ENCODE peak calls at places on chromosomes 3 and 15, in seven cellular contexts. One of them, this sample, is unnamed.

GRCh38 chr3:16467368-16467767 is 46.1 kb downstream of the RFTN1 start:
- DNase-seq in A549: no peak
- DNase-seq in ovary: no peak
- DNase-seq in upper lobe of left lung: peak
- DNase-seq in stomach: no peak
- DNase-seq in transverse colon: no peak
- DNase-seq in sigmoid colon: no peak
- DNase-seq in this sample: no peak

GRCh38 chr3:64238971-64239667 is 13.9 kb upstream of the PRICKLE2 start:
- DNase-seq in A549: peak
- DNase-seq in ovary: peak
- DNase-seq in upper lobe of left lung: peak
- DNase-seq in stomach: peak
- DNase-seq in transverse colon: peak
- DNase-seq in sigmoid colon: peak
- DNase-seq in this sample: peak

GRCh38 chr15:62904041-62904440 is 138.5 kb upstream of the TPM1 start:
- DNase-seq in A549: no peak
- DNase-seq in ovary: no peak
- DNase-seq in upper lobe of left lung: no peak
- DNase-seq in stomach: no peak
- DNase-seq in transverse colon: no peak
- DNase-seq in sigmoid colon: no peak
- DNase-seq in this sample: no peak

GRCh38 chr3:195188530-195188917 is 82.4 kb downstream of the XXYLT1 start:
- DNase-seq in A549: no peak
- DNase-seq in ovary: no peak
- DNase-seq in upper lobe of left lung: no peak
- DNase-seq in stomach: no peak
- DNase-seq in transverse colon: no peak
- DNase-seq in sigmoid colon: peak
- DNase-seq in this sample: no peak

GRCh38 chr3:5581743-5582142 is 394.2 kb downstream of the EDEM1 start:
- DNase-seq in A549: no peak
- DNase-seq in ovary: no peak
- DNase-seq in upper lobe of left lung: no peak
- DNase-seq in stomach: no peak
- DNase-seq in transverse colon: no peak
- DNase-seq in sigmoid colon: no peak
- DNase-seq in this sample: no peak

GRCh38 chr15:39156636-39157255 is 424.1 kb upstream of the THBS1 start:
- DNase-seq in A549: no peak
- DNase-seq in ovary: no peak
- DNase-seq in upper lobe of left lung: no peak
- DNase-seq in stomach: no peak
- DNase-seq in transverse colon: no peak
- DNase-seq in sigmoid colon: peak
- DNase-seq in this sample: no peak

GRCh38 chr15:59313703-59314332 is 58.9 kb downstream of the MYO1E start:
- DNase-seq in A549: peak
- DNase-seq in ovary: peak
- DNase-seq in upper lobe of left lung: no peak
- DNase-seq in stomach: peak
- DNase-seq in transverse colon: peak
- DNase-seq in sigmoid colon: peak
- DNase-seq in this sample: no peak

GRCh38 chr3:61638721-61639120 is 77.3 kb downstream of the PTPRG start:
- DNase-seq in A549: no peak
- DNase-seq in ovary: no peak
- DNase-seq in upper lobe of left lung: no peak
- DNase-seq in stomach: no peak
- DNase-seq in transverse colon: no peak
- DNase-seq in sigmoid colon: no peak
- DNase-seq in this sample: no peak

GRCh38 chr15:51044037-51044712 is 50.5 kb downstream of the TNFAIP8L3 start:
- DNase-seq in A549: no peak
- DNase-seq in ovary: no peak
- DNase-seq in upper lobe of left lung: no peak
- DNase-seq in stomach: no peak
- DNase-seq in transverse colon: no peak
- DNase-seq in sigmoid colon: no peak
- DNase-seq in this sample: no peak

GRCh38 chr15:38671675-38672141 is 107.1 kb upstream of the RASGRP1 start:
- DNase-seq in A549: no peak
- DNase-seq in ovary: no peak
- DNase-seq in upper lobe of left lung: no peak
- DNase-seq in stomach: no peak
- DNase-seq in transverse colon: no peak
- DNase-seq in sigmoid colon: no peak
- DNase-seq in this sample: no peak

GRCh38 chr3:10352146-10352911 is 31.4 kb upstream of the SEC13 start:
- DNase-seq in A549: peak
- DNase-seq in ovary: no peak
- DNase-seq in upper lobe of left lung: no peak
- DNase-seq in stomach: no peak
- DNase-seq in transverse colon: no peak
- DNase-seq in sigmoid colon: no peak
- DNase-seq in this sample: no peak

GRCh38 chr15:22949074-22949547 is 31.1 kb downstream of the CYFIP1 start:
- DNase-seq in A549: no peak
- DNase-seq in ovary: peak
- DNase-seq in upper lobe of left lung: peak
- DNase-seq in stomach: no peak
- DNase-seq in transverse colon: peak
- DNase-seq in sigmoid colon: peak
- DNase-seq in this sample: no peak

GRCh38 chr15:93610944-93611343 is 521.9 kb upstream of the RGMA start:
- DNase-seq in A549: no peak
- DNase-seq in ovary: no peak
- DNase-seq in upper lobe of left lung: no peak
- DNase-seq in stomach: no peak
- DNase-seq in transverse colon: no peak
- DNase-seq in sigmoid colon: no peak
- DNase-seq in this sample: no peak

GRCh38 chr15:66188464-66188863 is 65.1 kb downstream of the MEGF11 start:
- DNase-seq in A549: no peak
- DNase-seq in ovary: no peak
- DNase-seq in upper lobe of left lung: no peak
- DNase-seq in stomach: no peak
- DNase-seq in transverse colon: no peak
- DNase-seq in sigmoid colon: no peak
- DNase-seq in this sample: no peak

GRCh38 chr15:31333119-31333518 is 6.5 kb downstream of the KLF13 start:
- DNase-seq in A549: no peak
- DNase-seq in ovary: no peak
- DNase-seq in upper lobe of left lung: peak
- DNase-seq in stomach: no peak
- DNase-seq in transverse colon: no peak
- DNase-seq in sigmoid colon: no peak
- DNase-seq in this sample: no peak

GRCh38 chr3:14456794-14457193 is 54.4 kb downstream of the SLC6A6 start:
- DNase-seq in A549: no peak
- DNase-seq in ovary: no peak
- DNase-seq in upper lobe of left lung: no peak
- DNase-seq in stomach: no peak
- DNase-seq in transverse colon: no peak
- DNase-seq in sigmoid colon: no peak
- DNase-seq in this sample: no peak

GRCh38 chr3:110576962-110577361 is 494.7 kb upstream of the NECTIN3 start:
- DNase-seq in A549: peak
- DNase-seq in ovary: no peak
- DNase-seq in upper lobe of left lung: no peak
- DNase-seq in stomach: no peak
- DNase-seq in transverse colon: no peak
- DNase-seq in sigmoid colon: no peak
- DNase-seq in this sample: no peak

GRCh38 chr15:62498711-62499110 is 333.6 kb upstream of the C2CD4B start:
- DNase-seq in A549: no peak
- DNase-seq in ovary: no peak
- DNase-seq in upper lobe of left lung: no peak
- DNase-seq in stomach: no peak
- DNase-seq in transverse colon: no peak
- DNase-seq in sigmoid colon: no peak
- DNase-seq in this sample: no peak

GRCh38 chr3:110562621-110563020 is 509.0 kb upstream of the NECTIN3 start:
- DNase-seq in A549: peak
- DNase-seq in ovary: no peak
- DNase-seq in upper lobe of left lung: no peak
- DNase-seq in stomach: no peak
- DNase-seq in transverse colon: no peak
- DNase-seq in sigmoid colon: no peak
- DNase-seq in this sample: no peak

GRCh38 chr15:99454941-99455795 is 110.6 kb upstream of the MEF2A start:
- DNase-seq in A549: peak
- DNase-seq in ovary: peak
- DNase-seq in upper lobe of left lung: no peak
- DNase-seq in stomach: peak
- DNase-seq in transverse colon: peak
- DNase-seq in sigmoid colon: peak
- DNase-seq in this sample: peak

GRCh38 chr3:99659965-99660364 is 21.6 kb downstream of the COL8A1 start:
- DNase-seq in A549: no peak
- DNase-seq in ovary: no peak
- DNase-seq in upper lobe of left lung: no peak
- DNase-seq in stomach: no peak
- DNase-seq in transverse colon: no peak
- DNase-seq in sigmoid colon: no peak
- DNase-seq in this sample: no peak

GRCh38 chr3:73192036-73192738 is 130.7 kb downstream of the EBLN2 start:
- DNase-seq in A549: peak
- DNase-seq in ovary: no peak
- DNase-seq in upper lobe of left lung: no peak
- DNase-seq in stomach: no peak
- DNase-seq in transverse colon: no peak
- DNase-seq in sigmoid colon: no peak
- DNase-seq in this sample: no peak

GRCh38 chr3:42732196-42732828 is 29.7 kb upstream of the HHATL start:
- DNase-seq in A549: no peak
- DNase-seq in ovary: no peak
- DNase-seq in upper lobe of left lung: no peak
- DNase-seq in stomach: no peak
- DNase-seq in transverse colon: no peak
- DNase-seq in sigmoid colon: peak
- DNase-seq in this sample: no peak

GRCh38 chr3:160003520-160004128 is 15.0 kb downstream of the IL12A start:
- DNase-seq in A549: peak
- DNase-seq in ovary: no peak
- DNase-seq in upper lobe of left lung: no peak
- DNase-seq in stomach: peak
- DNase-seq in transverse colon: peak
- DNase-seq in sigmoid colon: peak
- DNase-seq in this sample: no peak

GRCh38 chr3:44439499-44440295 is 37.8 kb downstream of the ZNF445 start:
- DNase-seq in A549: no peak
- DNase-seq in ovary: peak
- DNase-seq in upper lobe of left lung: no peak
- DNase-seq in stomach: peak
- DNase-seq in transverse colon: peak
- DNase-seq in sigmoid colon: peak
- DNase-seq in this sample: peak
- TF ChIP-seq EP300 in A549: no peak
- TF ChIP-seq EP300 in ovary: no peak
- TF ChIP-seq EP300 in upper lobe of left lung: peak
- TF ChIP-seq EP300 in stomach: peak
- TF ChIP-seq EP300 in transverse colon: peak
- TF ChIP-seq EP300 in sigmoid colon: peak
- TF ChIP-seq EP300 in this sample: no peak

GRCh38 chr15:44207643-44208042 is 12.6 kb upstream of the FRMD5 start:
- DNase-seq in A549: no peak
- DNase-seq in ovary: no peak
- DNase-seq in upper lobe of left lung: no peak
- DNase-seq in stomach: no peak
- DNase-seq in transverse colon: no peak
- DNase-seq in sigmoid colon: no peak
- DNase-seq in this sample: no peak
- TF ChIP-seq EP300 in A549: no peak
- TF ChIP-seq EP300 in ovary: no peak
- TF ChIP-seq EP300 in upper lobe of left lung: no peak
- TF ChIP-seq EP300 in stomach: no peak
- TF ChIP-seq EP300 in transverse colon: no peak
- TF ChIP-seq EP300 in sigmoid colon: no peak
- TF ChIP-seq EP300 in this sample: no peak

GRCh38 chr3:150150633-150151032 is 179.9 kb upstream of the PFN2 start:
- DNase-seq in A549: no peak
- DNase-seq in ovary: no peak
- DNase-seq in upper lobe of left lung: no peak
- DNase-seq in stomach: no peak
- DNase-seq in transverse colon: no peak
- DNase-seq in sigmoid colon: no peak
- DNase-seq in this sample: peak

GRCh38 chr3:150146891-150147761 is 176.4 kb upstream of the PFN2 start:
- DNase-seq in A549: no peak
- DNase-seq in ovary: peak
- DNase-seq in upper lobe of left lung: no peak
- DNase-seq in stomach: no peak
- DNase-seq in transverse colon: peak
- DNase-seq in sigmoid colon: peak
- DNase-seq in this sample: peak

GRCh38 chr3:150147776-150148175 is 177.1 kb upstream of the PFN2 start:
- DNase-seq in A549: no peak
- DNase-seq in ovary: no peak
- DNase-seq in upper lobe of left lung: no peak
- DNase-seq in stomach: no peak
- DNase-seq in transverse colon: no peak
- DNase-seq in sigmoid colon: no peak
- DNase-seq in this sample: peak

GRCh38 chr3:150152567-150152966 is 181.9 kb upstream of the PFN2 start:
- DNase-seq in A549: no peak
- DNase-seq in ovary: no peak
- DNase-seq in upper lobe of left lung: no peak
- DNase-seq in stomach: no peak
- DNase-seq in transverse colon: no peak
- DNase-seq in sigmoid colon: no peak
- DNase-seq in this sample: no peak

GRCh38 chr3:150149651-150150051 is 179.0 kb upstream of the PFN2 start:
- DNase-seq in A549: no peak
- DNase-seq in ovary: no peak
- DNase-seq in upper lobe of left lung: no peak
- DNase-seq in stomach: no peak
- DNase-seq in transverse colon: no peak
- DNase-seq in sigmoid colon: no peak
- DNase-seq in this sample: peak
- TF ChIP-seq EP300 in A549: no peak
- TF ChIP-seq EP300 in ovary: no peak
- TF ChIP-seq EP300 in upper lobe of left lung: no peak
- TF ChIP-seq EP300 in stomach: no peak
- TF ChIP-seq EP300 in transverse colon: no peak
- TF ChIP-seq EP300 in sigmoid colon: no peak
- TF ChIP-seq EP300 in this sample: no peak

DNA sequence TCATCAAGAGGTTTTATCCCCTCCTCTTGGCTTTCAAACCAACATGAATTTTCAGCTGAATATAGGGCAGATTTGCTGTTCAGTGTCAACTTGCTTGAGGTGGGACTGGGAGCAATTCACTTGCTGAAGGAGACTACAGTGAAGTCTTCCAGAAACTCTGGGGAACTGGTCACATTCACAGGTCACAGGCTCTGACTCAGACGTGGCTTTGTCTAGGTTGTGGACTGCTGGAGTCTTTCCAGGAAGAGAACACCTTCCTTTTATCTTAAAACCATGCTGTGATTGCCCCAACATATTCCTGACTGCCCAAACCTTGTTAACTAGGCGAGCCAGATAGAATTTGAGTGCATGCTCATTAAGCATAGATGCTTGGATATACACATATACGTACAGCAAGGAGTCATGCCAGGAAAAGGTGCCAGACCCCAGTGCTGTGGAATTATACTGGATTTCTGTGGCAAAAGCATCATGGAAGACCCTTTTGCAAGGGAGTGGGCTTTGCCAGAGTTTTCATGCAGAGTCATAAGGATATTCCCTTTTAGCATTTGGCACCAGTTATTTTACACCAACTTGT is 399.1 kb upstream of the TBL1XR1 start:
- DNase-seq in A549: peak
- DNase-seq in ovary: no peak
- DNase-seq in upper lobe of left lung: no peak
- DNase-seq in stomach: peak
- DNase-seq in transverse colon: no peak
- DNase-seq in sigmoid colon: no peak
- DNase-seq in this sample: no peak
- TF ChIP-seq EP300 in A549: no peak
- TF ChIP-seq EP300 in ovary: no peak
- TF ChIP-seq EP300 in upper lobe of left lung: no peak
- TF ChIP-seq EP300 in stomach: no peak
- TF ChIP-seq EP300 in transverse colon: no peak
- TF ChIP-seq EP300 in sigmoid colon: no peak
- TF ChIP-seq EP300 in this sample: no peak